ENCODE peak calls at places on chromosomes 1 and 21, in seven cellular contexts. M is germinal center, W is amygdala, U is T-helper 17 cell, Z is stomach, F is endothelial cell of umbilical vein, P is GM20000. I is an unnamed sample.

GRCh38 chr21:44880762-44881585 is 7.5 kb upstream of the PTTG1IP start:
- DNase-seq in M (no peak), F (peak; percentile 94), Z (no peak), P (no peak), U (no peak), W (no peak), I (peak; percentile 72)

GRCh38 chr1:47997289-47998200 is at the start of gene TRABD2B:
- DNase-seq in W (peak; percentile 42), U (peak; percentile 54), M (peak; percentile 83), Z (peak; percentile 79), P (peak; percentile 96), F (peak; percentile 50), I (peak; percentile 84)

GRCh38 chr21:44051462-44051941 is 39.4 kb downstream of the TRAPPC10 start:
- DNase-seq in F (no peak), W (no peak), M (no peak), P (no peak), U (no peak), Z (no peak), I (no peak)

GRCh38 chr1:39196244-39197215 is 8.0 kb upstream of the MACF1 start:
- DNase-seq in Z (no peak), F (peak; percentile 70), P (peak; percentile 53), U (peak; percentile 40), M (no peak), W (no peak), I (peak; percentile 72)

GRCh38 chr1:36919491-36920145 is 114.7 kb downstream of the GRIK3 start:
- DNase-seq in M (no peak), U (no peak), F (no peak), Z (no peak), P (no peak), W (no peak), I (no peak)

GRCh38 chr1:228364706-228365213 is 41.9 kb downstream of the TRIM11 start:
- DNase-seq in M (no peak), U (no peak), P (no peak), F (no peak), Z (no peak), W (no peak), I (no peak)

GRCh38 chr1:66313446-66313845 is 220.5 kb upstream of the SGIP1 start:
- DNase-seq in U (no peak), F (no peak), P (no peak), W (no peak), M (no peak), Z (no peak), I (no peak)

GRCh38 chr1:27971674-27972073 is 11.9 kb downstream of the XKR8 start:
- DNase-seq in U (no peak), F (no peak), P (no peak), M (no peak), W (no peak), Z (no peak), I (no peak)

GRCh38 chr1:6086358-6086757 is 40.7 kb downstream of the KCNAB2 start:
- DNase-seq in Z (no peak), U (no peak), F (no peak), W (no peak), P (no peak), M (no peak), I (no peak)

GRCh38 chr1:244614879-244615278 is 38.0 kb upstream of the DESI2 start:
- DNase-seq in F (no peak), U (no peak), M (no peak), P (no peak), Z (no peak), W (no peak), I (no peak)

GRCh38 chr21:42007541-42007940 is 2.6 kb downstream of the ZBTB21 start:
- DNase-seq in M (peak; percentile 17), U (no peak), P (no peak), F (no peak), Z (no peak), W (no peak), I (no peak)

GRCh38 chr1:9281071-9281827 is 11.4 kb upstream of the SPSB1 start:
- DNase-seq in F (no peak), U (no peak), M (no peak), Z (no peak), W (no peak), P (no peak), I (no peak)

GRCh38 chr1:110606784-110607662 is 865 bp upstream of the KCNA2 start:
- DNase-seq in F (peak; percentile 10), U (no peak), P (peak; percentile 55), M (peak; percentile 31), W (no peak), Z (no peak), I (no peak)

GRCh38 chr1:22930235-22930912 is 42.3 kb downstream of the LACTBL1 start:
- DNase-seq in P (peak; percentile 69), F (peak; percentile 49), Z (no peak), U (no peak), W (peak; percentile 25), M (peak; percentile 66), I (peak; percentile 64)

GRCh38 chr1:208524920-208525319 is 280.7 kb upstream of the PLXNA2 start:
- DNase-seq in W (no peak), U (no peak), P (no peak), M (no peak), F (no peak), Z (no peak), I (no peak)

GRCh38 chr1:206036661-206037455 is 13.2 kb upstream of the CTSE start:
- DNase-seq in F (no peak), U (no peak), P (no peak), M (no peak), Z (no peak), W (no peak), I (no peak)

GRCh38 chr21:18468775-18469174 is 65.2 kb upstream of the TMPRSS15 start:
- DNase-seq in P (no peak), W (no peak), F (no peak), Z (no peak), U (no peak), M (no peak), I (no peak)

GRCh38 chr1:177978530-177978929 is 8.7 kb upstream of the SEC16B start:
- DNase-seq in F (no peak), W (no peak), U (no peak), M (no peak), Z (no peak), P (no peak), I (no peak)

GRCh38 chr1:181318022-181318857 is 165.1 kb upstream of the CACNA1E start:
- DNase-seq in P (no peak), M (no peak), U (no peak), W (no peak), F (no peak), Z (no peak), I (no peak)

GRCh38 chr1:39681999-39682398 is 9.2 kb downstream of the HPCAL4 start:
- DNase-seq in U (no peak), F (no peak), W (no peak), P (no peak), Z (no peak), M (no peak), I (no peak)

GRCh38 chr1:161083743-161084084 is 5.6 kb downstream of the NECTIN4 start:
- DNase-seq in F (no peak), M (no peak), P (no peak), U (no peak), Z (no peak), W (no peak), I (no peak)

GRCh38 chr1:195617157-195617556 is 991.1 kb downstream of the KCNT2 start:
- DNase-seq in Z (no peak), U (no peak), F (no peak), P (no peak), M (no peak), W (no peak), I (no peak)

GRCh38 chr1:2446394-2446793 is 29.7 kb upstream of the PLCH2 start:
- DNase-seq in F (no peak), Z (no peak), P (no peak), M (no peak), U (no peak), W (peak; percentile 37), I (no peak)

I was measured in PC-3.